ENCODE peak calls at places on chromosome 4, in five cellular contexts. One of them, this sample, is unnamed. For H3K4me1, the result is how much of the 10 kb centered on the place peaks cover.

GRCh38 chr4:112848931-112849330 is 200.5 kb upstream of the ANK2 start:
- DNase-seq in Peyer's patch: no peak
- DNase-seq in kidney: no peak
- DNase-seq in fibroblast of lung: no peak
- DNase-seq in OCI-LY7: no peak
- DNase-seq in this sample: no peak

GRCh38 chr4:170698334-170698733 is 608.6 kb upstream of the AADAT start:
- DNase-seq in Peyer's patch: no peak
- DNase-seq in kidney: no peak
- DNase-seq in fibroblast of lung: no peak
- DNase-seq in OCI-LY7: no peak
- DNase-seq in this sample: no peak

GRCh38 chr4:53830511-53830910 is 233.9 kb downstream of the CHIC2 start:
- DNase-seq in Peyer's patch: no peak
- DNase-seq in kidney: no peak
- DNase-seq in fibroblast of lung: no peak
- DNase-seq in OCI-LY7: no peak
- DNase-seq in this sample: no peak

GRCh38 chr4:31461425-31461824 is 741.3 kb downstream of the PCDH7 start:
- DNase-seq in Peyer's patch: no peak
- DNase-seq in kidney: no peak
- DNase-seq in fibroblast of lung: peak
- DNase-seq in OCI-LY7: no peak
- DNase-seq in this sample: no peak

GRCh38 chr4:165726831-165727230 is 146.2 kb upstream of the TLL1 start:
- DNase-seq in Peyer's patch: no peak
- DNase-seq in kidney: no peak
- DNase-seq in fibroblast of lung: no peak
- DNase-seq in OCI-LY7: no peak
- DNase-seq in this sample: no peak

GRCh38 chr4:26175905-26176304 is 144.9 kb upstream of the RBPJ start:
- DNase-seq in Peyer's patch: no peak
- DNase-seq in kidney: no peak
- DNase-seq in fibroblast of lung: no peak
- DNase-seq in OCI-LY7: no peak
- DNase-seq in this sample: no peak

GRCh38 chr4:80990851-80991250 is 39.7 kb upstream of the BMP3 start:
- DNase-seq in Peyer's patch: no peak
- DNase-seq in kidney: no peak
- DNase-seq in fibroblast of lung: no peak
- DNase-seq in OCI-LY7: peak
- DNase-seq in this sample: no peak

GRCh38 chr4:72323227-72323626 is 245.8 kb downstream of the ADAMTS3 start:
- DNase-seq in Peyer's patch: no peak
- DNase-seq in kidney: no peak
- DNase-seq in fibroblast of lung: no peak
- DNase-seq in OCI-LY7: no peak
- DNase-seq in this sample: no peak

GRCh38 chr4:184473515-184474260 is 662 bp downstream of the IRF2 start:
- DNase-seq in Peyer's patch: peak
- DNase-seq in kidney: peak
- DNase-seq in fibroblast of lung: peak
- DNase-seq in OCI-LY7: peak
- DNase-seq in this sample: peak

GRCh38 chr4:102299708-102300107 is 45.6 kb downstream of the SLC39A8 start:
- DNase-seq in Peyer's patch: no peak
- DNase-seq in kidney: no peak
- DNase-seq in fibroblast of lung: peak
- DNase-seq in OCI-LY7: peak
- DNase-seq in this sample: peak

GRCh38 chr4:42654606-42655005 is 2.3 kb downstream of the ATP8A1 start:
- DNase-seq in Peyer's patch: no peak
- DNase-seq in kidney: no peak
- DNase-seq in fibroblast of lung: peak
- DNase-seq in OCI-LY7: no peak
- DNase-seq in this sample: peak

GRCh38 chr4:183182873-183183725 is 84.0 kb downstream of the WWC2 start:
- DNase-seq in Peyer's patch: no peak
- DNase-seq in kidney: no peak
- DNase-seq in fibroblast of lung: peak
- DNase-seq in OCI-LY7: no peak
- DNase-seq in this sample: no peak

GRCh38 chr4:15466596-15466995 is 3.1 kb upstream of the CC2D2A start:
- DNase-seq in Peyer's patch: no peak
- DNase-seq in kidney: no peak
- DNase-seq in fibroblast of lung: no peak
- DNase-seq in OCI-LY7: no peak
- DNase-seq in this sample: no peak

DNA sequence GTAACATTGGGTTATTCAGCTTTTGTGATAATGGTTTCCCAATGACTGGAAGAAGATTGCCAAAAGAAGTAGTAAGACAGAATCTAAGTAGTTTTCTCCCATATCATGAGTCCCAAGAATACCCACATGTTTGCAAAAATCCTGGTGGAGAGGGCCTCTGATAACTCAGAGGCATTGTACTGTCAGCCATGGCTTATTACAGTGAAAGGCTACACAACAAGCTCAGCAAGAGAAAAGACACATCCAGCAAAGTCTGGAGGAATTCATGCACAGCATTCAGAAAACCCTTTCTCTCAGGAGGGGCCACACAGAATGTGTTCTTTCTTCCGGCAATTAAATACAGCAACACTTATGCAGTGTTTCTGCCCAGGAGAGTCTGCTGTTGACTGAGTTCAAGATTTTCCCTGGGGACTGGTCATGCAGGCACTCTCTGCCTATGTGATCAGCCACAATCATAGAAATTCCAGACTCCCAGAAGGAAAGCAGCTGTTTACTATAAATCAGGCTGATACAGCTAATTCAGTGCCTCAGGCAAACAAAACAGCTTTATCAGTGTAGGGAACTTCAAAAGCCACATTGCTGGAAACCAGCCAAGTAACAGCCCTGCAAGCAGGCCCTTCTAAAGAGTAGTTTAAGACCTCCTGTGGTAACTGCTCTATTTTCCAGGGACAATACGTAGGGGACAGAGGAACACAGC is 937.1 kb downstream of the CCSER1 start:
- DNase-seq in Peyer's patch: no peak
- DNase-seq in kidney: peak
- DNase-seq in fibroblast of lung: peak
- DNase-seq in OCI-LY7: no peak
- DNase-seq in this sample: peak
- H3K27ac ChIP-seq in Peyer's patch: no peak
- H3K27ac ChIP-seq in kidney: no peak
- H3K27ac ChIP-seq in fibroblast of lung: no peak
- H3K27ac ChIP-seq in OCI-LY7: no peak
- H3K27ac ChIP-seq in this sample: no peak

GRCh38 chr4:101018836-101019235 is 328.5 kb downstream of the PPP3CA start:
- DNase-seq in Peyer's patch: no peak
- DNase-seq in kidney: no peak
- DNase-seq in fibroblast of lung: no peak
- DNase-seq in OCI-LY7: peak
- DNase-seq in this sample: no peak

GRCh38 chr4:101022151-101023024 is 324.9 kb downstream of the PPP3CA start:
- DNase-seq in Peyer's patch: no peak
- DNase-seq in kidney: no peak
- DNase-seq in fibroblast of lung: peak
- DNase-seq in OCI-LY7: no peak
- DNase-seq in this sample: no peak

GRCh38 chr4:101019313-101019712 is 328.0 kb downstream of the PPP3CA start:
- DNase-seq in Peyer's patch: no peak
- DNase-seq in kidney: no peak
- DNase-seq in fibroblast of lung: no peak
- DNase-seq in OCI-LY7: no peak
- DNase-seq in this sample: no peak

GRCh38 chr4:101020956-101021355 is 326.4 kb downstream of the PPP3CA start:
- DNase-seq in Peyer's patch: no peak
- DNase-seq in kidney: no peak
- DNase-seq in fibroblast of lung: peak
- DNase-seq in OCI-LY7: no peak
- DNase-seq in this sample: no peak

GRCh38 chr4:101019941-101020401 is 327.4 kb downstream of the PPP3CA start:
- DNase-seq in Peyer's patch: no peak
- DNase-seq in kidney: no peak
- DNase-seq in fibroblast of lung: no peak
- DNase-seq in OCI-LY7: no peak
- DNase-seq in this sample: no peak
- H3K4me1 ChIP-seq in Peyer's patch: under half
- H3K4me1 ChIP-seq in kidney: under half
- H3K4me1 ChIP-seq in fibroblast of lung: under half
- H3K4me1 ChIP-seq in OCI-LY7: under half
- H3K4me1 ChIP-seq in this sample: under half

DNA sequence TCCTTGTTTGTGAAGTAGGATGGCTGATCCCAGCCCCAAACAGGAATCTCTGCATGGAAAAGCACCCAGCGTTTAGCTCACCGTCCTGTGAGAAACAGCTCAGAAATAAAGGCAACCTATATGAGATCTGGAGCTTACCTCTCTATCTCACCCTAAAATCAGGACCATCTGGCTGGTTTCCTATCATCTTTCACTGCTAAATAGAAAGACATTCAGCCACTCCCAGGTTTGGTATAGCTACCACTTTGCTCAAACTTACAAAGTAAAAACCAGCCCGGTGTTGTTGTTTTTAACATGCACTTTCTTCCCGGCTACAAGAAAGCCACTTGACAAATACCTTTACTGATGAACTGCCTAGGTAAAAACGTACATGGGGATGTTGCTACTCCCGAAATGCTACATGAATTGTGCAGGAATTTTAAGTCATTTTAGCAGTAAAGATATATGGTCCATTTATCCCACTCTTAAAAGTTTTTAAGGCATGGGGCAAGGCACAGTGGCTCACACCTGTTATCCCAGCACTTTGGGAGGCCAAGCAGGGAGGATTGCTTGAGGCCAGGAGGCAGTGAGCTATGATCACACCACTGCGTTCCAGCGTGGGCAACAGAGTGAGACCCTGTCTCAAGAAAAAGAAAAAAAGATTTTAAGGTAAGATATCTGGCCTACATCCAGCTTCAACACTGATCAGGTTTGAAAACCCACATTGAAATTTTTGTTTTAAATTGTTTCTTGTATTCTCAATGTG is 1.0 kb upstream of the SEC24D start:
- DNase-seq in Peyer's patch: no peak
- DNase-seq in kidney: no peak
- DNase-seq in fibroblast of lung: no peak
- DNase-seq in OCI-LY7: peak
- DNase-seq in this sample: no peak
- H3K4me3 ChIP-seq in Peyer's patch: peak
- H3K4me3 ChIP-seq in kidney: peak
- H3K4me3 ChIP-seq in fibroblast of lung: peak
- H3K4me3 ChIP-seq in OCI-LY7: peak
- H3K4me3 ChIP-seq in this sample: peak

GRCh38 chr4:109435635-109436034 is 2.0 kb downstream of the SEC24B start:
- DNase-seq in Peyer's patch: no peak
- DNase-seq in kidney: no peak
- DNase-seq in fibroblast of lung: peak
- DNase-seq in OCI-LY7: no peak
- DNase-seq in this sample: peak

GRCh38 chr4:109434007-109434792 is 585 bp downstream of the SEC24B start:
- DNase-seq in Peyer's patch: peak
- DNase-seq in kidney: peak
- DNase-seq in fibroblast of lung: peak
- DNase-seq in OCI-LY7: peak
- DNase-seq in this sample: peak

GRCh38 chr4:109436504-109436903 is 2.9 kb downstream of the SEC24B start:
- DNase-seq in Peyer's patch: no peak
- DNase-seq in kidney: no peak
- DNase-seq in fibroblast of lung: no peak
- DNase-seq in OCI-LY7: no peak
- DNase-seq in this sample: no peak

GRCh38 chr4:109433281-109434006 is at the start of gene SEC24B:
- DNase-seq in Peyer's patch: peak
- DNase-seq in kidney: peak
- DNase-seq in fibroblast of lung: peak
- DNase-seq in OCI-LY7: peak
- DNase-seq in this sample: peak

DNA sequence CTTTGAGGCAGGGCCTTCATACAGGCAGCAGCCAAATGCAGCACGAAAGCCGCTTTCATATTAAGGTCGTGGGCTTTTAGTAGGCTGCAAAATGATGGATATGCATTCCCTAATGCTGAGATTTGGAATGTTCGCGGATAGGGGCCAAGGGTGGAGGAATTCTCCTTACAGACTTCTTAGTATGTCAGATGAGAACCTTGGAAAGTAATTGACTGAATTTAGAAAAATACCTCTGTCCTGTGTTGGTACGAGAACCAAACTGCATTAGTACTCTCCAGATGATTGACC is 1.1 kb downstream of the SEC24B start:
- DNase-seq in Peyer's patch: no peak
- DNase-seq in kidney: no peak
- DNase-seq in fibroblast of lung: no peak
- DNase-seq in OCI-LY7: no peak
- DNase-seq in this sample: no peak
- H3K27ac ChIP-seq in Peyer's patch: no peak
- H3K27ac ChIP-seq in kidney: peak
- H3K27ac ChIP-seq in fibroblast of lung: no peak
- H3K27ac ChIP-seq in OCI-LY7: peak
- H3K27ac ChIP-seq in this sample: peak

GRCh38 chr4:10098770-10099139 is 17.8 kb downstream of the WDR1 start:
- DNase-seq in Peyer's patch: no peak
- DNase-seq in kidney: no peak
- DNase-seq in fibroblast of lung: peak
- DNase-seq in OCI-LY7: no peak
- DNase-seq in this sample: no peak
- H3K4me1 ChIP-seq in Peyer's patch: under half
- H3K4me1 ChIP-seq in kidney: under half
- H3K4me1 ChIP-seq in fibroblast of lung: half or more
- H3K4me1 ChIP-seq in OCI-LY7: under half
- H3K4me1 ChIP-seq in this sample: half or more

DNA sequence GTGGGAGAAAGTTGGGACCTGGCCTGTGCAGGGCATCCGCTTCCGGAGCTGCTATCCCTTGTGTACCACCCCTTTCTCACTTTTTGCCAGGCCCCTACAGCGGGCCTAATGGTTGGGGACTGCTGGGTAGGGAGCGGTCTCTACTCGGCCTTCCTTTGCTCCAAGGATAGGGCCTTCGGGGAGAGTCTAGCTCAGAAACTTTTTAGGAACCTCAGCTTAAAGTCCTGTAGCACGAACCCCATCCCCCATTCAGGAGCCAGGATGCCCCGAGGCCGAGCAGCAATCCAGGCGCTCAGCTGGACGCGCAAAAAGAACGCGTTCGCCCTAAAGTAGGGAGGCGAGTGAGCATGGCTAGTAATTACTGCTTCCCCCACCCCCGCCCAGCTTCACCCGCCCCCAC is 9.7 kb downstream of the POU4F2 start:
- DNase-seq in Peyer's patch: no peak
- DNase-seq in kidney: no peak
- DNase-seq in fibroblast of lung: no peak
- DNase-seq in OCI-LY7: no peak
- DNase-seq in this sample: no peak
- H3K4me3 ChIP-seq in Peyer's patch: no peak
- H3K4me3 ChIP-seq in kidney: no peak
- H3K4me3 ChIP-seq in fibroblast of lung: no peak
- H3K4me3 ChIP-seq in OCI-LY7: no peak
- H3K4me3 ChIP-seq in this sample: no peak

GRCh38 chr4:173802714-173803022 is 272.6 kb upstream of the HAND2 start:
- DNase-seq in Peyer's patch: no peak
- DNase-seq in kidney: no peak
- DNase-seq in fibroblast of lung: no peak
- DNase-seq in OCI-LY7: no peak
- DNase-seq in this sample: no peak
- H3K27ac ChIP-seq in Peyer's patch: no peak
- H3K27ac ChIP-seq in kidney: no peak
- H3K27ac ChIP-seq in fibroblast of lung: no peak
- H3K27ac ChIP-seq in OCI-LY7: no peak
- H3K27ac ChIP-seq in this sample: no peak

GRCh38 chr4:11801466-11802446 is 373.1 kb upstream of the HS3ST1 start:
- DNase-seq in Peyer's patch: no peak
- DNase-seq in kidney: no peak
- DNase-seq in fibroblast of lung: peak
- DNase-seq in OCI-LY7: no peak
- DNase-seq in this sample: no peak

GRCh38 chr4:11799182-11799581 is 370.5 kb upstream of the HS3ST1 start:
- DNase-seq in Peyer's patch: no peak
- DNase-seq in kidney: no peak
- DNase-seq in fibroblast of lung: no peak
- DNase-seq in OCI-LY7: no peak
- DNase-seq in this sample: no peak
- H3K4me1 ChIP-seq in Peyer's patch: under half
- H3K4me1 ChIP-seq in kidney: under half
- H3K4me1 ChIP-seq in fibroblast of lung: under half
- H3K4me1 ChIP-seq in OCI-LY7: under half
- H3K4me1 ChIP-seq in this sample: under half